ENCODE peak calls at places on chromosomes 3 and 15, in six cellular contexts. One of them, this sample, is unnamed.

GRCh38 chr3:38116471-38117162 is 20.3 kb downstream of the ACAA1 start:
- DNase-seq in stimulated activated CD4-positive, alpha-beta T cell treated with anti-CD3 and anti-CD28 coated beads, Interleukin-12 subunit alpha, Interleukin-12 subunit beta, amount 100 ng/mL, for 4 hours: no peak
- DNase-seq in WTC11: peak
- DNase-seq in nephron progenitor cell: no peak
- DNase-seq in lung microvascular endothelial cell: no peak
- DNase-seq in fibroblast of the conjunctiva: no peak
- DNase-seq in this sample: no peak

GRCh38 chr3:141389703-141390102 is 21.4 kb downstream of the ZBTB38 start:
- DNase-seq in lung microvascular endothelial cell: no peak
- DNase-seq in fibroblast of the conjunctiva: no peak
- DNase-seq in nephron progenitor cell: no peak
- DNase-seq in stimulated activated CD4-positive, alpha-beta T cell treated with anti-CD3 and anti-CD28 coated beads, Interleukin-12 subunit alpha, Interleukin-12 subunit beta, amount 100 ng/mL, for 4 hours: no peak
- DNase-seq in WTC11: no peak
- DNase-seq in this sample: no peak

GRCh38 chr15:99408236-99409096 is 157.2 kb downstream of the LRRC28 start:
- DNase-seq in nephron progenitor cell: no peak
- DNase-seq in WTC11: no peak
- DNase-seq in stimulated activated CD4-positive, alpha-beta T cell treated with anti-CD3 and anti-CD28 coated beads, Interleukin-12 subunit alpha, Interleukin-12 subunit beta, amount 100 ng/mL, for 4 hours: no peak
- DNase-seq in lung microvascular endothelial cell: peak
- DNase-seq in fibroblast of the conjunctiva: peak
- DNase-seq in this sample: no peak

GRCh38 chr15:32743411-32744145 is 25.8 kb downstream of the GREM1 start:
- DNase-seq in stimulated activated CD4-positive, alpha-beta T cell treated with anti-CD3 and anti-CD28 coated beads, Interleukin-12 subunit alpha, Interleukin-12 subunit beta, amount 100 ng/mL, for 4 hours: no peak
- DNase-seq in lung microvascular endothelial cell: peak
- DNase-seq in nephron progenitor cell: no peak
- DNase-seq in fibroblast of the conjunctiva: peak
- DNase-seq in WTC11: no peak
- DNase-seq in this sample: no peak

GRCh38 chr3:194617058-194617671 is 16.1 kb downstream of the TMEM44 start:
- DNase-seq in nephron progenitor cell: no peak
- DNase-seq in WTC11: no peak
- DNase-seq in fibroblast of the conjunctiva: no peak
- DNase-seq in stimulated activated CD4-positive, alpha-beta T cell treated with anti-CD3 and anti-CD28 coated beads, Interleukin-12 subunit alpha, Interleukin-12 subunit beta, amount 100 ng/mL, for 4 hours: no peak
- DNase-seq in lung microvascular endothelial cell: no peak
- DNase-seq in this sample: no peak

GRCh38 chr3:42804831-42805821 is 836 bp upstream of the HIGD1A start:
- DNase-seq in stimulated activated CD4-positive, alpha-beta T cell treated with anti-CD3 and anti-CD28 coated beads, Interleukin-12 subunit alpha, Interleukin-12 subunit beta, amount 100 ng/mL, for 4 hours: no peak
- DNase-seq in nephron progenitor cell: peak
- DNase-seq in fibroblast of the conjunctiva: no peak
- DNase-seq in WTC11: peak
- DNase-seq in lung microvascular endothelial cell: peak
- DNase-seq in this sample: no peak

GRCh38 chr3:197183582-197183981 is 114.8 kb downstream of the DLG1 start:
- DNase-seq in stimulated activated CD4-positive, alpha-beta T cell treated with anti-CD3 and anti-CD28 coated beads, Interleukin-12 subunit alpha, Interleukin-12 subunit beta, amount 100 ng/mL, for 4 hours: no peak
- DNase-seq in lung microvascular endothelial cell: no peak
- DNase-seq in fibroblast of the conjunctiva: no peak
- DNase-seq in nephron progenitor cell: no peak
- DNase-seq in WTC11: no peak
- DNase-seq in this sample: no peak

GRCh38 chr3:59709702-59710555 is 660.1 kb upstream of the CFAP20DC start:
- DNase-seq in nephron progenitor cell: no peak
- DNase-seq in fibroblast of the conjunctiva: no peak
- DNase-seq in WTC11: no peak
- DNase-seq in lung microvascular endothelial cell: no peak
- DNase-seq in stimulated activated CD4-positive, alpha-beta T cell treated with anti-CD3 and anti-CD28 coated beads, Interleukin-12 subunit alpha, Interleukin-12 subunit beta, amount 100 ng/mL, for 4 hours: no peak
- DNase-seq in this sample: no peak

GRCh38 chr15:32952062-32952461 is 234.3 kb downstream of the GREM1 start:
- DNase-seq in fibroblast of the conjunctiva: no peak
- DNase-seq in lung microvascular endothelial cell: no peak
- DNase-seq in WTC11: no peak
- DNase-seq in stimulated activated CD4-positive, alpha-beta T cell treated with anti-CD3 and anti-CD28 coated beads, Interleukin-12 subunit alpha, Interleukin-12 subunit beta, amount 100 ng/mL, for 4 hours: no peak
- DNase-seq in nephron progenitor cell: no peak
- DNase-seq in this sample: no peak

GRCh38 chr3:4979401-4980228 is at the start of gene BHLHE40:
- DNase-seq in lung microvascular endothelial cell: peak
- DNase-seq in stimulated activated CD4-positive, alpha-beta T cell treated with anti-CD3 and anti-CD28 coated beads, Interleukin-12 subunit alpha, Interleukin-12 subunit beta, amount 100 ng/mL, for 4 hours: no peak
- DNase-seq in WTC11: peak
- DNase-seq in nephron progenitor cell: peak
- DNase-seq in fibroblast of the conjunctiva: no peak
- DNase-seq in this sample: no peak

GRCh38 chr3:70951937-70952492 is 631.5 kb downstream of the FOXP1 start:
- DNase-seq in stimulated activated CD4-positive, alpha-beta T cell treated with anti-CD3 and anti-CD28 coated beads, Interleukin-12 subunit alpha, Interleukin-12 subunit beta, amount 100 ng/mL, for 4 hours: no peak
- DNase-seq in lung microvascular endothelial cell: no peak
- DNase-seq in WTC11: no peak
- DNase-seq in nephron progenitor cell: no peak
- DNase-seq in fibroblast of the conjunctiva: no peak
- DNase-seq in this sample: no peak

GRCh38 chr15:99486371-99487336 is 79.1 kb upstream of the MEF2A start:
- DNase-seq in fibroblast of the conjunctiva: peak
- DNase-seq in WTC11: peak
- DNase-seq in nephron progenitor cell: peak
- DNase-seq in lung microvascular endothelial cell: peak
- DNase-seq in stimulated activated CD4-positive, alpha-beta T cell treated with anti-CD3 and anti-CD28 coated beads, Interleukin-12 subunit alpha, Interleukin-12 subunit beta, amount 100 ng/mL, for 4 hours: no peak
- DNase-seq in this sample: no peak

GRCh38 chr15:68335251-68335650 is 57.7 kb downstream of the FEM1B start:
- DNase-seq in lung microvascular endothelial cell: no peak
- DNase-seq in fibroblast of the conjunctiva: no peak
- DNase-seq in stimulated activated CD4-positive, alpha-beta T cell treated with anti-CD3 and anti-CD28 coated beads, Interleukin-12 subunit alpha, Interleukin-12 subunit beta, amount 100 ng/mL, for 4 hours: no peak
- DNase-seq in WTC11: no peak
- DNase-seq in nephron progenitor cell: no peak
- DNase-seq in this sample: no peak

GRCh38 chr15:64635486-64635815 is 139.9 kb downstream of the RBPMS2 start:
- DNase-seq in WTC11: no peak
- DNase-seq in stimulated activated CD4-positive, alpha-beta T cell treated with anti-CD3 and anti-CD28 coated beads, Interleukin-12 subunit alpha, Interleukin-12 subunit beta, amount 100 ng/mL, for 4 hours: no peak
- DNase-seq in fibroblast of the conjunctiva: peak
- DNase-seq in nephron progenitor cell: no peak
- DNase-seq in lung microvascular endothelial cell: peak
- DNase-seq in this sample: no peak

GRCh38 chr3:123044981-123045763 is 17.6 kb upstream of the SEMA5B start:
- DNase-seq in nephron progenitor cell: no peak
- DNase-seq in WTC11: no peak
- DNase-seq in stimulated activated CD4-positive, alpha-beta T cell treated with anti-CD3 and anti-CD28 coated beads, Interleukin-12 subunit alpha, Interleukin-12 subunit beta, amount 100 ng/mL, for 4 hours: no peak
- DNase-seq in lung microvascular endothelial cell: peak
- DNase-seq in fibroblast of the conjunctiva: no peak
- DNase-seq in this sample: no peak

GRCh38 chr15:31511707-31512310 is 185.2 kb downstream of the KLF13 start:
- DNase-seq in stimulated activated CD4-positive, alpha-beta T cell treated with anti-CD3 and anti-CD28 coated beads, Interleukin-12 subunit alpha, Interleukin-12 subunit beta, amount 100 ng/mL, for 4 hours: peak
- DNase-seq in nephron progenitor cell: no peak
- DNase-seq in lung microvascular endothelial cell: peak
- DNase-seq in fibroblast of the conjunctiva: no peak
- DNase-seq in WTC11: no peak
- DNase-seq in this sample: no peak

GRCh38 chr15:39874890-39875549 is 45.0 kb downstream of the GPR176 start:
- DNase-seq in nephron progenitor cell: peak
- DNase-seq in WTC11: no peak
- DNase-seq in stimulated activated CD4-positive, alpha-beta T cell treated with anti-CD3 and anti-CD28 coated beads, Interleukin-12 subunit alpha, Interleukin-12 subunit beta, amount 100 ng/mL, for 4 hours: peak
- DNase-seq in lung microvascular endothelial cell: peak
- DNase-seq in fibroblast of the conjunctiva: peak
- DNase-seq in this sample: peak

GRCh38 chr15:90470453-90470852 is 59.3 kb upstream of the CRTC3 start:
- DNase-seq in nephron progenitor cell: no peak
- DNase-seq in WTC11: no peak
- DNase-seq in stimulated activated CD4-positive, alpha-beta T cell treated with anti-CD3 and anti-CD28 coated beads, Interleukin-12 subunit alpha, Interleukin-12 subunit beta, amount 100 ng/mL, for 4 hours: no peak
- DNase-seq in lung microvascular endothelial cell: no peak
- DNase-seq in fibroblast of the conjunctiva: no peak
- DNase-seq in this sample: no peak

GRCh38 chr3:9986230-9986725 is 363 bp downstream of the EMC3 start:
- DNase-seq in stimulated activated CD4-positive, alpha-beta T cell treated with anti-CD3 and anti-CD28 coated beads, Interleukin-12 subunit alpha, Interleukin-12 subunit beta, amount 100 ng/mL, for 4 hours: no peak
- DNase-seq in nephron progenitor cell: no peak
- DNase-seq in fibroblast of the conjunctiva: no peak
- DNase-seq in lung microvascular endothelial cell: no peak
- DNase-seq in WTC11: no peak
- DNase-seq in this sample: no peak

GRCh38 chr3:122365073-122365472 is 18.0 kb downstream of the MIX23 start:
- DNase-seq in nephron progenitor cell: no peak
- DNase-seq in WTC11: no peak
- DNase-seq in stimulated activated CD4-positive, alpha-beta T cell treated with anti-CD3 and anti-CD28 coated beads, Interleukin-12 subunit alpha, Interleukin-12 subunit beta, amount 100 ng/mL, for 4 hours: no peak
- DNase-seq in lung microvascular endothelial cell: no peak
- DNase-seq in fibroblast of the conjunctiva: no peak
- DNase-seq in this sample: no peak

GRCh38 chr3:64533565-64534317 is 154.1 kb downstream of the ADAMTS9 start:
- DNase-seq in lung microvascular endothelial cell: peak
- DNase-seq in stimulated activated CD4-positive, alpha-beta T cell treated with anti-CD3 and anti-CD28 coated beads, Interleukin-12 subunit alpha, Interleukin-12 subunit beta, amount 100 ng/mL, for 4 hours: peak
- DNase-seq in fibroblast of the conjunctiva: peak
- DNase-seq in WTC11: peak
- DNase-seq in nephron progenitor cell: peak
- DNase-seq in this sample: peak

GRCh38 chr3:189122526-189123205 is 49.1 kb upstream of the TPRG1 start:
- DNase-seq in fibroblast of the conjunctiva: no peak
- DNase-seq in stimulated activated CD4-positive, alpha-beta T cell treated with anti-CD3 and anti-CD28 coated beads, Interleukin-12 subunit alpha, Interleukin-12 subunit beta, amount 100 ng/mL, for 4 hours: no peak
- DNase-seq in WTC11: no peak
- DNase-seq in nephron progenitor cell: no peak
- DNase-seq in lung microvascular endothelial cell: no peak
- DNase-seq in this sample: no peak

GRCh38 chr3:120177907-120178306 is 83.7 kb upstream of the GSK3B start:
- DNase-seq in WTC11: no peak
- DNase-seq in nephron progenitor cell: no peak
- DNase-seq in lung microvascular endothelial cell: peak
- DNase-seq in stimulated activated CD4-positive, alpha-beta T cell treated with anti-CD3 and anti-CD28 coated beads, Interleukin-12 subunit alpha, Interleukin-12 subunit beta, amount 100 ng/mL, for 4 hours: no peak
- DNase-seq in fibroblast of the conjunctiva: no peak
- DNase-seq in this sample: no peak

GRCh38 chr3:11509175-11510000 is 134.3 kb downstream of the VGLL4 start:
- DNase-seq in lung microvascular endothelial cell: peak
- DNase-seq in WTC11: peak
- DNase-seq in stimulated activated CD4-positive, alpha-beta T cell treated with anti-CD3 and anti-CD28 coated beads, Interleukin-12 subunit alpha, Interleukin-12 subunit beta, amount 100 ng/mL, for 4 hours: no peak
- DNase-seq in fibroblast of the conjunctiva: peak
- DNase-seq in nephron progenitor cell: peak
- DNase-seq in this sample: no peak

GRCh38 chr3:185040425-185040824 is 112.4 kb downstream of the C3orf70 start:
- DNase-seq in nephron progenitor cell: no peak
- DNase-seq in stimulated activated CD4-positive, alpha-beta T cell treated with anti-CD3 and anti-CD28 coated beads, Interleukin-12 subunit alpha, Interleukin-12 subunit beta, amount 100 ng/mL, for 4 hours: no peak
- DNase-seq in WTC11: no peak
- DNase-seq in fibroblast of the conjunctiva: no peak
- DNase-seq in lung microvascular endothelial cell: no peak
- DNase-seq in this sample: no peak

GRCh38 chr3:16359331-16359730 is 94.3 kb downstream of the OXNAD1 start:
- DNase-seq in nephron progenitor cell: no peak
- DNase-seq in stimulated activated CD4-positive, alpha-beta T cell treated with anti-CD3 and anti-CD28 coated beads, Interleukin-12 subunit alpha, Interleukin-12 subunit beta, amount 100 ng/mL, for 4 hours: no peak
- DNase-seq in fibroblast of the conjunctiva: no peak
- DNase-seq in WTC11: no peak
- DNase-seq in lung microvascular endothelial cell: peak
- DNase-seq in this sample: no peak

GRCh38 chr15:95563634-95564033 is 766.9 kb upstream of the NR2F2 start:
- DNase-seq in WTC11: no peak
- DNase-seq in nephron progenitor cell: no peak
- DNase-seq in fibroblast of the conjunctiva: no peak
- DNase-seq in lung microvascular endothelial cell: no peak
- DNase-seq in stimulated activated CD4-positive, alpha-beta T cell treated with anti-CD3 and anti-CD28 coated beads, Interleukin-12 subunit alpha, Interleukin-12 subunit beta, amount 100 ng/mL, for 4 hours: no peak
- DNase-seq in this sample: no peak

GRCh38 chr3:168047190-168047795 is 48.4 kb downstream of the GOLIM4 start:
- DNase-seq in lung microvascular endothelial cell: peak
- DNase-seq in WTC11: no peak
- DNase-seq in fibroblast of the conjunctiva: peak
- DNase-seq in nephron progenitor cell: no peak
- DNase-seq in stimulated activated CD4-positive, alpha-beta T cell treated with anti-CD3 and anti-CD28 coated beads, Interleukin-12 subunit alpha, Interleukin-12 subunit beta, amount 100 ng/mL, for 4 hours: no peak
- DNase-seq in this sample: peak

GRCh38 chr3:46558184-46559029 is 7.7 kb downstream of the LRRC2 start:
- DNase-seq in lung microvascular endothelial cell: peak
- DNase-seq in WTC11: peak
- DNase-seq in fibroblast of the conjunctiva: peak
- DNase-seq in stimulated activated CD4-positive, alpha-beta T cell treated with anti-CD3 and anti-CD28 coated beads, Interleukin-12 subunit alpha, Interleukin-12 subunit beta, amount 100 ng/mL, for 4 hours: peak
- DNase-seq in nephron progenitor cell: peak
- DNase-seq in this sample: peak

GRCh38 chr3:185781759-185782158 is 43.1 kb downstream of the IGF2BP2 start:
- DNase-seq in WTC11: no peak
- DNase-seq in lung microvascular endothelial cell: peak
- DNase-seq in stimulated activated CD4-positive, alpha-beta T cell treated with anti-CD3 and anti-CD28 coated beads, Interleukin-12 subunit alpha, Interleukin-12 subunit beta, amount 100 ng/mL, for 4 hours: no peak
- DNase-seq in fibroblast of the conjunctiva: no peak
- DNase-seq in nephron progenitor cell: no peak
- DNase-seq in this sample: no peak

GRCh38 chr3:160540546-160540945 is 24.8 kb downstream of the KPNA4 start:
- DNase-seq in nephron progenitor cell: no peak
- DNase-seq in lung microvascular endothelial cell: no peak
- DNase-seq in fibroblast of the conjunctiva: no peak
- DNase-seq in WTC11: no peak
- DNase-seq in stimulated activated CD4-positive, alpha-beta T cell treated with anti-CD3 and anti-CD28 coated beads, Interleukin-12 subunit alpha, Interleukin-12 subunit beta, amount 100 ng/mL, for 4 hours: no peak
- DNase-seq in this sample: no peak

GRCh38 chr3:129971368-129972052 is 3.0 kb upstream of the TRH start:
- DNase-seq in WTC11: peak
- DNase-seq in fibroblast of the conjunctiva: no peak
- DNase-seq in stimulated activated CD4-positive, alpha-beta T cell treated with anti-CD3 and anti-CD28 coated beads, Interleukin-12 subunit alpha, Interleukin-12 subunit beta, amount 100 ng/mL, for 4 hours: no peak
- DNase-seq in lung microvascular endothelial cell: no peak
- DNase-seq in nephron progenitor cell: no peak
- DNase-seq in this sample: no peak

GRCh38 chr15:70424937-70425411 is 327.3 kb upstream of the TLE3 start:
- DNase-seq in fibroblast of the conjunctiva: no peak
- DNase-seq in nephron progenitor cell: no peak
- DNase-seq in lung microvascular endothelial cell: no peak
- DNase-seq in stimulated activated CD4-positive, alpha-beta T cell treated with anti-CD3 and anti-CD28 coated beads, Interleukin-12 subunit alpha, Interleukin-12 subunit beta, amount 100 ng/mL, for 4 hours: no peak
- DNase-seq in WTC11: no peak
- DNase-seq in this sample: no peak

GRCh38 chr3:183301937-183302580 is 49.0 kb downstream of the B3GNT5 start:
- DNase-seq in lung microvascular endothelial cell: peak
- DNase-seq in WTC11: no peak
- DNase-seq in nephron progenitor cell: no peak
- DNase-seq in stimulated activated CD4-positive, alpha-beta T cell treated with anti-CD3 and anti-CD28 coated beads, Interleukin-12 subunit alpha, Interleukin-12 subunit beta, amount 100 ng/mL, for 4 hours: no peak
- DNase-seq in fibroblast of the conjunctiva: no peak
- DNase-seq in this sample: no peak

GRCh38 chr15:65172531-65172930 is 12.6 kb downstream of the CLPX start:
- DNase-seq in stimulated activated CD4-positive, alpha-beta T cell treated with anti-CD3 and anti-CD28 coated beads, Interleukin-12 subunit alpha, Interleukin-12 subunit beta, amount 100 ng/mL, for 4 hours: no peak
- DNase-seq in nephron progenitor cell: no peak
- DNase-seq in WTC11: no peak
- DNase-seq in fibroblast of the conjunctiva: no peak
- DNase-seq in lung microvascular endothelial cell: no peak
- DNase-seq in this sample: no peak

GRCh38 chr15:70535071-70535954 is 228.0 kb downstream of the UACA start:
- DNase-seq in fibroblast of the conjunctiva: no peak
- DNase-seq in WTC11: no peak
- DNase-seq in lung microvascular endothelial cell: no peak
- DNase-seq in stimulated activated CD4-positive, alpha-beta T cell treated with anti-CD3 and anti-CD28 coated beads, Interleukin-12 subunit alpha, Interleukin-12 subunit beta, amount 100 ng/mL, for 4 hours: no peak
- DNase-seq in nephron progenitor cell: no peak
- DNase-seq in this sample: no peak

GRCh38 chr3:4821975-4822374 is 157.3 kb upstream of the BHLHE40 start:
- DNase-seq in fibroblast of the conjunctiva: no peak
- DNase-seq in WTC11: no peak
- DNase-seq in lung microvascular endothelial cell: no peak
- DNase-seq in stimulated activated CD4-positive, alpha-beta T cell treated with anti-CD3 and anti-CD28 coated beads, Interleukin-12 subunit alpha, Interleukin-12 subunit beta, amount 100 ng/mL, for 4 hours: peak
- DNase-seq in nephron progenitor cell: no peak
- DNase-seq in this sample: no peak

This sample was measured in glomerular endothelial cell.